ENCODE peak calls at places on chromosomes 2 and 18, in seven cellular contexts. Q is GM23338, B is OCI-LY7, N is GM23248, M is neural progenitor cell, O is PC-3, I is SK-N-SH. S is an unnamed sample.

GRCh38 chr2:171412571-171412970 is 21.2 kb downstream of the METTL8 start:
- DNase-seq in Q (no peak), B (no peak), N (peak; percentile 60), M (no peak), O (no peak), I (no peak), S (no peak)

GRCh38 chr2:54570925-54571694 is 115.0 kb downstream of the SPTBN1 start:
- DNase-seq in Q (no peak), B (peak; percentile 84), N (peak; percentile 92), M (no peak), O (peak; percentile 95), I (peak; percentile 38), S (peak; percentile 64)

GRCh38 chr2:144894612-144895300 is 374.8 kb upstream of the ZEB2 start:
- DNase-seq in Q (peak; percentile 78), B (no peak), N (no peak), M (peak; percentile 46), O (no peak), I (no peak), S (no peak)

GRCh38 chr18:36297419-36298112 is at the start of gene FHOD3:
- DNase-seq in Q (peak; percentile 87), B (no peak), N (peak; percentile 81), M (peak; percentile 94), O (peak; percentile 47), I (peak; percentile 97), S (peak; percentile 67)

GRCh38 chr2:163734911-163735691 is 707 bp downstream of the FIGN start:
- DNase-seq in Q (peak; percentile 59), B (no peak), N (peak; percentile 55), M (peak; percentile 60), O (peak; percentile 24), I (peak; percentile 52), S (no peak)

GRCh38 chr2:157684940-157685466 is 56.3 kb upstream of the ACVR1C start:
- DNase-seq in Q (peak; percentile 48), B (no peak), N (no peak), M (peak; percentile 7), O (no peak), I (no peak), S (no peak)

GRCh38 chr2:48346124-48346536 is 183.8 kb upstream of the STON1 start:
- DNase-seq in Q (no peak), B (no peak), N (peak; percentile 87), M (peak; percentile 52), O (peak; percentile 60), I (no peak), S (peak; percentile 55)

GRCh38 chr2:79638410-79638809 is 125.6 kb downstream of the CTNNA2 start:
- DNase-seq in Q (no peak), B (no peak), N (no peak), M (no peak), O (no peak), I (peak; percentile 47), S (no peak)

GRCh38 chr2:239836021-239836765 is 188.9 kb downstream of the NDUFA10 start:
- DNase-seq in Q (no peak), B (no peak), N (no peak), M (no peak), O (no peak), I (no peak), S (no peak)

GRCh38 chr18:57198025-57198424 is 51.1 kb downstream of the BOD1L2 start:
- DNase-seq in Q (no peak), B (no peak), N (no peak), M (no peak), O (no peak), I (no peak), S (no peak)

GRCh38 chr2:127011136-127011740 is 95.7 kb downstream of the BIN1 start:
- DNase-seq in Q (no peak), B (no peak), N (no peak), M (no peak), O (no peak), I (no peak), S (no peak)

GRCh38 chr2:105865222-105865913 is 120.7 kb downstream of the NCK2 start:
- DNase-seq in Q (no peak), B (no peak), N (peak; percentile 72), M (no peak), O (no peak), I (no peak), S (no peak)

GRCh38 chr2:11746807-11747459 is 501 bp downstream of the LPIN1 start:
- DNase-seq in Q (peak; percentile 66), B (peak; percentile 50), N (peak; percentile 53), M (peak; percentile 62), O (peak; percentile 47), I (peak; percentile 60), S (peak; percentile 59)

GRCh38 chr18:68083776-68084175 is 567.3 kb upstream of the DSEL start:
- DNase-seq in Q (no peak), B (no peak), N (no peak), M (no peak), O (no peak), I (no peak), S (no peak)

GRCh38 chr2:120465012-120465700 is 119.2 kb downstream of the INHBB start:
- DNase-seq in Q (no peak), B (no peak), N (no peak), M (no peak), O (no peak), I (no peak), S (no peak)

GRCh38 chr2:118310016-118310877 is 222.0 kb downstream of the INSIG2 start:
- DNase-seq in Q (peak; percentile 85), B (no peak), N (peak; percentile 87), M (peak; percentile 91), O (no peak), I (peak; percentile 28), S (peak; percentile 71)

GRCh38 chr2:170524828-170525565 is 190.1 kb upstream of the SP5 start:
- DNase-seq in Q (no peak), B (no peak), N (no peak), M (peak; percentile 28), O (no peak), I (no peak), S (no peak)

GRCh38 chr2:56009758-56010534 is 86.4 kb upstream of the EFEMP1 start:
- DNase-seq in Q (peak; percentile 49), B (peak; percentile 35), N (peak; percentile 75), M (peak; percentile 23), O (peak; percentile 72), I (peak; percentile 24), S (peak; percentile 46)

GRCh38 chr2:36701391-36701795 is 4.9 kb downstream of the VIT start:
- DNase-seq in Q (peak; percentile 69), B (no peak), N (no peak), M (peak; percentile 20), O (peak; percentile 50), I (no peak), S (peak; percentile 52)

GRCh38 chr2:7012141-7012809 is 95.1 kb downstream of the RNF144A start:
- DNase-seq in Q (no peak), B (no peak), N (peak; percentile 95), M (no peak), O (peak; percentile 81), I (no peak), S (no peak)

GRCh38 chr2:200681731-200682130 is 95.9 kb downstream of the AOX1 start:
- DNase-seq in Q (no peak), B (no peak), N (peak; percentile 43), M (no peak), O (no peak), I (no peak), S (no peak)

GRCh38 chr2:171346723-171347104 is 87.1 kb downstream of the METTL8 start:
- DNase-seq in Q (no peak), B (no peak), N (no peak), M (no peak), O (no peak), I (no peak), S (no peak)

GRCh38 chr2:233247744-233248143 is 3.7 kb upstream of the ATG16L1 start:
- DNase-seq in Q (no peak), B (no peak), N (peak; percentile 69), M (no peak), O (peak; percentile 99), I (no peak), S (peak; percentile 61)

DNA sequence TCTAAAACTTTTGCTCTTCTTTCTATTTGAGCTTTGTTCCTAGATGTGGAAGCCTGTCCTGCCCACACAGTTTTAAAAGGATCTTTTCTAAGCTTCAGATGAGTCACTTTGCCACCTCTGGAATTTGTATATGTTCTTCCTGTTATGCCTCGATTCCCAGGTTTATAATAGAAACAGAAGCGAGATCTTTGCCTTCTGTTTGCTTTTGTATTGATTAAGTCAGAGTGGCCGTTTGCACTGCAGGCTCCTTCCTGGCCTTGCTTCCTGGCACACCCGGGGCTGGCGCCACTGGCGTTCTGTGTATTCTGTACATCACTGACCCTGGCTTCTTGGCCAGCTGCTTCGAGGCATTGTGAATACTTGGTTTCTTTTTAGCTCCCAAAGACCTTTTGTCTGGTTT is 91.8 kb downstream of the MTCL1 start:
- DNase-seq in Q (no peak), B (no peak), N (peak; percentile 63), M (no peak), O (peak; percentile 79), I (no peak), S (no peak)
- H3K4me1 ChIP-seq in Q (peaks cover 59% of the 10 kb centered on the region), B (no peaks in the 10 kb centered on the region), N (peaks cover 69% of the 10 kb centered on the region), M (peaks cover 40% of the 10 kb centered on the region), O (peaks cover 89% of the 10 kb centered on the region), I (peaks cover 64% of the 10 kb centered on the region), S (peaks cover 47% of the 10 kb centered on the region)

DNA sequence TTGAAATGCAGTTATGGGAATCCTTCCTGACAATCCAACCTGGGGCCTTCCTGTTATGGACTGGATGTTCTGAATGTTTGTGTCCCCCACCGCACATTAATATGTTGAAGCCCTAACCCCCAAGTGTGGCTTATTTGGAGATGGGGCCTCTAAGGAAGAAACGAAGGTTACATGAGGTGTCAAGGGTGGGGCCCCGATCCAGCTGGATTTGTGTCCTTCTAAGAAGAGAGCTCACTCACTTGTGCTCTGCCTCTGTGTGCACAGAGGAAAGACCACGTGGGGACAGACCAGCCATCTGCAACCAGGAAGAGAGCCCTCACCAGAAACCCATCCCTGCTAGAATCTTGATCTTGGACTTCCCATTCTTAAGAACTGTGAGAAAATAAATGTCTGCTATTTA is 44.4 kb downstream of the MAP3K19 start:
- DNase-seq in Q (no peak), B (peak; percentile 4), N (no peak), M (no peak), O (no peak), I (no peak), S (no peak)
- TF ChIP-seq EZH2phosphoT487 in Q (no peak), B (no peak), N (no peak), M (no peak), O (no peak), I (no peak), S (no peak)

DNA sequence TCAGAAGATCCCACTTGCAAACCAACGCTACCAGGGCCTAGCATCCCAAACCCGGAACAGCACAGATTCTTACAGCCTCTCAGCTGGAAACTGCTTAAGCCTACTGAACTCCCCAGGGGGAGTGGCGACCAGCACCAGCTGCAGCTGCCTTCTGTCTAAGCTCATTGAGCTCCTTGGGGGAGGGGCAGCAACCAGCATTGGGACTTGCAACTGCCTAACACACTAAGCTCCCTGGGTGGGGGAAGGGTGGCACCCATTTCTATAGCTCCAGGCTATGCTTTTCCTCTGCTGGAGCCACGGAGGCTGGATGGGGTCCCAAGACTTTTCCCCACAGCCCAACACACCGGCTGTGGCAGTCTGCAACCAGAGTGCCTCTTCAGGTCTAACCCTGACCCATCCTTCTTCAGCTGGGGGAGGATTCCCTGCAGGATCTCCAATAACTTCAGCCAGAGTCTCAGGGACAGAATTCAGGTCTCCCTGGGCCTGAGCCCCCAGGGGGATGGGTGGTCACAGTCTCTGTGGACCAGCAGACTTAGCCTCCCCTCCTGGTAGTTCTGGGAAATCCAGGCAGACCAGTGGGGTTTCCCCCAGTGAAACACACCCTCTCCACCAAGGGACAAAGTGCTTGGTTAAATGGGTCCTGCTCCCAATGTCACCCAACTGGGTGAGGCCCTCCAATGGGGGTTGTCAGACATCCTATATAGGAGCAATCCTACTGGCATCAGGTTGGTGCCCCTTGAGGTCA is 45.9 kb upstream of the ITGA4 start:
- DNase-seq in Q (peak; percentile 72), B (peak; percentile 100), N (no peak), M (peak; percentile 87), O (no peak), I (no peak), S (peak; percentile 23)
- H3K4me2 ChIP-seq in Q (peak overlapping the region; percentile 15), B (peak overlapping the region; percentile 67), N (no peak overlapping the region), M (peak overlapping the region; percentile 64), O (no peak overlapping the region), I (no peak overlapping the region), S (no peak overlapping the region)

GRCh38 chr2:96906719-96907404 is 37.0 kb upstream of the SEMA4C start:
- DNase-seq in Q (peak; percentile 64), B (no peak), N (peak; percentile 68), M (peak; percentile 79), O (no peak), I (peak; percentile 71), S (peak; percentile 57)
- H3K4me1 ChIP-seq in Q (peaks cover 12% of the 10 kb centered on the region), B (no peaks in the 10 kb centered on the region), N (no peaks in the 10 kb centered on the region), M (peaks cover 22% of the 10 kb centered on the region), O (no peaks in the 10 kb centered on the region), I (no peaks in the 10 kb centered on the region), S (peaks cover 24% of the 10 kb centered on the region)

S was measured in hepatocyte.